ENCODE peak calls at places on chromosome 15, in nine cellular contexts. P is activated naive CD8-positive, alpha-beta T cell treated with anti-CD3 and anti-CD28 coated beads, Interleukin-2, amount 50 U/mL, for 24 hours; Z is activated CD8-positive, alpha-beta memory T cell treated with anti-CD3 and anti-CD28 coated beads for 24 hours; L is kidney epithelial cell; G is brain microvascular endothelial cell; T is T1000; D is cardiac fibroblast; N is ovary; F is C1 segment of cervical spinal cord. C is an unnamed sample.

GRCh38 chr15:69146724-69147435 is 13.6 kb upstream of the GLCE start:
- DNase-seq in P (no peak), Z (no peak), L (no peak), G (no peak), T (no peak), D (no peak), N (no peak), F (no peak), C (no peak)

GRCh38 chr15:31309893-31310606 is 16.6 kb upstream of the KLF13 start:
- DNase-seq in P (no peak), Z (no peak), L (no peak), G (no peak), T (no peak), D (no peak), N (no peak), F (no peak), C (no peak)

GRCh38 chr15:78691167-78691872 is 50.3 kb upstream of the CHRNB4 start:
- DNase-seq in P (no peak), Z (peak), L (no peak), G (no peak), T (no peak), D (no peak), N (no peak), F (no peak), C (no peak)

GRCh38 chr15:81921163-81921562 is 124.7 kb downstream of the MEX3B start:
- DNase-seq in P (no peak), Z (no peak), L (no peak), G (no peak), T (no peak), D (no peak), N (no peak), F (no peak), C (no peak)

GRCh38 chr15:69194854-69195253 is 34.4 kb downstream of the GLCE start:
- DNase-seq in P (no peak), Z (no peak), L (no peak), G (no peak), T (no peak), D (no peak), N (no peak), F (no peak), C (no peak)

GRCh38 chr15:48084759-48085420 is 35.9 kb upstream of the SLC24A5 start:
- DNase-seq in P (no peak), Z (no peak), L (no peak), G (peak), T (no peak), D (peak), N (no peak), F (no peak), C (no peak)

GRCh38 chr15:70093481-70094309 is 4.0 kb downstream of the TLE3 start:
- DNase-seq in P (no peak), Z (no peak), L (no peak), G (no peak), T (no peak), D (peak), N (no peak), F (no peak), C (no peak)

GRCh38 chr15:74218172-74218885 is 15.7 kb upstream of the STRA6 start:
- DNase-seq in P (no peak), Z (no peak), L (no peak), G (no peak), T (no peak), D (no peak), N (no peak), F (no peak), C (no peak)

GRCh38 chr15:32659340-32659831 is 17.9 kb downstream of the SCG5 start:
- DNase-seq in P (no peak), Z (no peak), L (peak), G (peak), T (peak), D (peak), N (no peak), F (no peak), C (no peak)

GRCh38 chr15:35748105-35748504 is 202.1 kb upstream of the DPH6 start:
- DNase-seq in P (no peak), Z (no peak), L (no peak), G (no peak), T (no peak), D (no peak), N (no peak), F (no peak), C (no peak)

GRCh38 chr15:59814409-59814808 is 125.3 kb upstream of the BNIP2 start:
- DNase-seq in P (no peak), Z (no peak), L (no peak), G (no peak), T (no peak), D (no peak), N (no peak), F (no peak), C (no peak)

GRCh38 chr15:82135645-82136044 is 89.8 kb upstream of the MEX3B start:
- DNase-seq in P (no peak), Z (no peak), L (no peak), G (peak), T (no peak), D (peak), N (no peak), F (no peak), C (no peak)

GRCh38 chr15:69824075-69824876 is 273.4 kb downstream of the TLE3 start:
- DNase-seq in P (no peak), Z (no peak), L (no peak), G (no peak), T (no peak), D (no peak), N (no peak), F (no peak), C (no peak)

GRCh38 chr15:25327671-25328070 is 111.2 kb downstream of the UBE3A start:
- DNase-seq in P (no peak), Z (no peak), L (no peak), G (no peak), T (no peak), D (no peak), N (no peak), F (no peak), C (no peak)

GRCh38 chr15:56869573-56869972 is 48.9 kb upstream of the TCF12 start:
- DNase-seq in P (peak), Z (peak), L (no peak), G (peak), T (no peak), D (peak), N (no peak), F (peak), C (no peak)

GRCh38 chr15:66216806-66217205 is 36.7 kb downstream of the MEGF11 start:
- DNase-seq in P (no peak), Z (no peak), L (no peak), G (no peak), T (no peak), D (no peak), N (no peak), F (no peak), C (no peak)

GRCh38 chr15:43285609-43286037 is 18.9 kb upstream of the TGM5 start:
- DNase-seq in P (peak), Z (peak), L (no peak), G (peak), T (peak), D (peak), N (no peak), F (peak), C (no peak)

GRCh38 chr15:80309769-80310384 is 57.9 kb upstream of the CTXND1 start:
- DNase-seq in P (no peak), Z (no peak), L (no peak), G (no peak), T (no peak), D (peak), N (no peak), F (no peak), C (no peak)

GRCh38 chr15:72890043-72890442 is 106.5 kb upstream of the ADPGK start:
- DNase-seq in P (no peak), Z (no peak), L (no peak), G (no peak), T (no peak), D (no peak), N (no peak), F (no peak), C (no peak)

GRCh38 chr15:38688761-38689160 is 124.1 kb upstream of the RASGRP1 start:
- DNase-seq in P (peak), Z (peak), L (no peak), G (no peak), T (no peak), D (no peak), N (no peak), F (no peak), C (no peak)

GRCh38 chr15:96699871-96700401 is 369.4 kb downstream of the NR2F2 start:
- DNase-seq in P (no peak), Z (no peak), L (no peak), G (no peak), T (no peak), D (no peak), N (no peak), F (no peak), C (no peak)

GRCh38 chr15:76996526-76997401 is 1.8 kb downstream of the PSTPIP1 start:
- DNase-seq in P (peak), Z (peak), L (no peak), G (no peak), T (no peak), D (peak), N (peak), F (peak), C (no peak)

GRCh38 chr15:88312941-88313579 is 56.5 kb upstream of the NTRK3 start:
- DNase-seq in P (no peak), Z (no peak), L (no peak), G (no peak), T (no peak), D (no peak), N (no peak), F (no peak), C (no peak)

GRCh38 chr15:79430901-79431635 is 1.1 kb upstream of the MINAR1 start:
- DNase-seq in P (no peak), Z (no peak), L (no peak), G (no peak), T (no peak), D (peak), N (no peak), F (no peak), C (no peak)

GRCh38 chr15:93173369-93173768 is 84.4 kb upstream of the RGMA start:
- DNase-seq in P (no peak), Z (no peak), L (peak), G (peak), T (no peak), D (peak), N (no peak), F (no peak), C (no peak)

GRCh38 chr15:68268405-68268804 is 9.1 kb upstream of the FEM1B start:
- DNase-seq in P (no peak), Z (no peak), L (no peak), G (no peak), T (no peak), D (no peak), N (no peak), F (no peak), C (no peak)

GRCh38 chr15:40093224-40093842 is 15.3 kb downstream of the BMF start:
- DNase-seq in P (no peak), Z (no peak), L (no peak), G (no peak), T (no peak), D (no peak), N (peak), F (no peak), C (no peak)

GRCh38 chr15:31499236-31499952 is 172.8 kb downstream of the KLF13 start:
- DNase-seq in P (no peak), Z (peak), L (no peak), G (no peak), T (no peak), D (no peak), N (no peak), F (no peak), C (no peak)

GRCh38 chr15:88982304-88982945 is 69.2 kb upstream of the MFGE8 start:
- DNase-seq in P (no peak), Z (no peak), L (no peak), G (peak), T (peak), D (peak), N (peak), F (no peak), C (no peak)

GRCh38 chr15:43769584-43770228 is 7.1 kb downstream of the ELL3 start:
- DNase-seq in P (peak), Z (peak), L (no peak), G (peak), T (peak), D (peak), N (peak), F (peak), C (no peak)

GRCh38 chr15:28086175-28086703 is 12.9 kb downstream of the OCA2 start:
- DNase-seq in P (peak), Z (peak), L (no peak), G (peak), T (no peak), D (peak), N (no peak), F (no peak), C (no peak)

GRCh38 chr15:69573815-69574472 is 121.3 kb downstream of the RPLP1 start:
- DNase-seq in P (peak), Z (peak), L (no peak), G (peak), T (no peak), D (peak), N (no peak), F (no peak), C (no peak)

GRCh38 chr15:58498821-58499580 is 67.2 kb downstream of the LIPC start:
- DNase-seq in P (no peak), Z (no peak), L (peak), G (peak), T (peak), D (peak), N (no peak), F (no peak), C (no peak)

GRCh38 chr15:96312641-96313335 is 17.7 kb upstream of the NR2F2 start:
- DNase-seq in P (no peak), Z (no peak), L (no peak), G (no peak), T (no peak), D (peak), N (no peak), F (no peak), C (no peak)

GRCh38 chr15:44137750-44138149 is 57.3 kb downstream of the FRMD5 start:
- DNase-seq in P (no peak), Z (no peak), L (no peak), G (peak), T (no peak), D (peak), N (no peak), F (no peak), C (no peak)

GRCh38 chr15:101027273-101027901 is 108.2 kb downstream of the LRRK1 start:
- DNase-seq in P (no peak), Z (peak), L (no peak), G (no peak), T (no peak), D (no peak), N (peak), F (no peak), C (no peak)

GRCh38 chr15:50181983-50182232 is at the start of gene SLC27A2:
- DNase-seq in P (no peak), Z (no peak), L (no peak), G (no peak), T (no peak), D (no peak), N (no peak), F (peak), C (no peak)

C was measured in SIG-M5.